ENCODE peak calls at places on chromosomes 5 and 9, in seven cellular contexts. B, Y, U, C, Q, E and W are unnamed samples.

GRCh38 chr5:138793481-138794010 is 40.3 kb downstream of the CTNNA1 start:
- DNase-seq in C (no peak), Y (no peak), U (no peak), B (no peak), Q (no peak), E (peak), W (no peak)

GRCh38 chr9:69273162-69273561 is 51.9 kb upstream of the ENTREP1 start:
- DNase-seq in U (no peak), B (no peak), Q (peak), E (no peak), C (no peak), Y (no peak), W (no peak)

GRCh38 chr5:1053391-1054017 is 44.9 kb downstream of the NKD2 start:
- DNase-seq in B (no peak), Q (no peak), Y (no peak), E (no peak), C (no peak), U (no peak), W (no peak)

GRCh38 chr9:107782381-107782780 is 292.8 kb upstream of the KLF4 start:
- DNase-seq in C (no peak), E (peak), Q (peak), Y (no peak), B (no peak), U (no peak), W (peak)

GRCh38 chr5:139758510-139759036 is 37.0 kb upstream of the PSD2 start:
- DNase-seq in B (no peak), C (no peak), Y (no peak), Q (no peak), E (no peak), U (no peak), W (no peak)

GRCh38 chr5:90940227-90940995 is 381.8 kb downstream of the ADGRV1 start:
- DNase-seq in Q (peak), C (no peak), U (no peak), E (peak), Y (peak), B (no peak), W (peak)

GRCh38 chr5:75623846-75624245 is 12.6 kb downstream of the ANKDD1B start:
- DNase-seq in Y (peak), E (peak), U (no peak), C (no peak), Q (no peak), B (no peak), W (peak)

GRCh38 chr9:97534961-97535594 is 33.6 kb downstream of the TMOD1 start:
- DNase-seq in E (no peak), C (no peak), Q (no peak), Y (no peak), B (no peak), U (no peak), W (peak)

GRCh38 chr9:89422151-89422918 is 75.6 kb downstream of the SEMA4D start:
- DNase-seq in Q (no peak), U (peak), E (peak), C (peak), B (no peak), Y (peak), W (peak)

GRCh38 chr9:77810637-77811119 is 162.6 kb upstream of the GNA14 start:
- DNase-seq in E (no peak), B (no peak), U (no peak), C (no peak), Q (no peak), Y (no peak), W (no peak)

GRCh38 chr9:132885691-132886357 is 7.1 kb downstream of the SPACA9 start:
- DNase-seq in C (no peak), E (no peak), B (no peak), U (no peak), Y (no peak), Q (no peak), W (no peak)

GRCh38 chr9:122263699-122264349 is 816 bp downstream of the RBM18 start:
- DNase-seq in B (no peak), U (no peak), C (no peak), Y (peak), Q (peak), E (peak), W (no peak)

GRCh38 chr5:179160584-179160983 is 100.4 kb downstream of the ZNF354C start:
- DNase-seq in E (peak), U (no peak), C (no peak), Y (no peak), Q (no peak), B (no peak), W (no peak)

GRCh38 chr9:89442981-89443817 is 54.7 kb downstream of the SEMA4D start:
- DNase-seq in Q (no peak), B (no peak), Y (peak), C (no peak), U (no peak), E (peak), W (no peak)

GRCh38 chr9:134707031-134707680 is 65.6 kb downstream of the COL5A1 start:
- DNase-seq in C (peak), E (peak), B (no peak), Q (peak), U (no peak), Y (no peak), W (peak)

GRCh38 chr5:89374144-89374784 is 491.3 kb upstream of the MEF2C start:
- DNase-seq in Y (no peak), C (no peak), Q (no peak), E (peak), U (no peak), B (no peak), W (no peak)

GRCh38 chr5:83029-83428 is 8.9 kb upstream of the PLEKHG4B start:
- DNase-seq in Q (no peak), E (no peak), C (no peak), Y (no peak), U (no peak), B (no peak), W (no peak)

GRCh38 chr9:93652604-93653592 is 76.5 kb downstream of the PHF2 start:
- DNase-seq in E (no peak), Y (no peak), Q (no peak), U (no peak), C (no peak), B (no peak), W (no peak)

GRCh38 chr5:158223054-158223453 is 364.1 kb upstream of the CLINT1 start:
- DNase-seq in Q (no peak), B (no peak), C (no peak), Y (no peak), U (no peak), E (no peak), W (no peak)

GRCh38 chr5:171342362-171343111 is 33.5 kb downstream of the TLX3 start:
- DNase-seq in E (peak), Q (peak), C (peak), B (no peak), U (no peak), Y (peak), W (peak)

GRCh38 chr5:85604786-85605185 is 1013.0 kb upstream of the COX7C start:
- DNase-seq in B (no peak), C (no peak), Y (no peak), Q (no peak), E (no peak), U (no peak), W (no peak)

GRCh38 chr5:25754895-25755294 is 1110.1 kb upstream of the CDH10 start:
- DNase-seq in Q (no peak), U (no peak), E (peak), Y (no peak), B (no peak), C (no peak), W (no peak)

GRCh38 chr5:154215931-154216330 is 25.4 kb downstream of the GALNT10 start:
- DNase-seq in E (no peak), C (no peak), Q (no peak), Y (no peak), U (no peak), B (no peak), W (no peak)

GRCh38 chr9:90033030-90033650 is 428.3 kb downstream of the GADD45G start:
- DNase-seq in C (no peak), Y (no peak), E (no peak), B (no peak), Q (no peak), U (no peak), W (no peak)